ENCODE peak calls at places on chromosomes 13 and 19, in eight cellular contexts. One of them, this sample, is unnamed.

GRCh38 chr13:28743499-28744083 is 24.8 kb upstream of the SLC46A3 start:
- DNase-seq in WTC11: no peak
- DNase-seq in activated T-cell treated with anti-CD3 and anti-CD28 coated beads for 1 hour: no peak
- DNase-seq in NCI-H2029: no peak
- DNase-seq in AG09319: no peak
- DNase-seq in glutamatergic neuron: no peak
- DNase-seq in IMR-90: no peak
- DNase-seq in fibroblast of mammary gland: no peak
- DNase-seq in this sample: peak; percentile 52

GRCh38 chr19:57566396-57567256 is 7.0 kb upstream of the ZNF550 start:
- DNase-seq in fibroblast of mammary gland: peak; percentile 62
- DNase-seq in activated T-cell treated with anti-CD3 and anti-CD28 coated beads for 1 hour: no peak
- DNase-seq in IMR-90: peak; percentile 38
- DNase-seq in glutamatergic neuron: no peak
- DNase-seq in AG09319: no peak
- DNase-seq in WTC11: no peak
- DNase-seq in NCI-H2029: no peak
- DNase-seq in this sample: peak; percentile 44

GRCh38 chr13:100392709-100393630 is 195.6 kb downstream of the GGACT start:
- DNase-seq in IMR-90: peak; percentile 100
- DNase-seq in activated T-cell treated with anti-CD3 and anti-CD28 coated beads for 1 hour: peak; percentile 33
- DNase-seq in WTC11: no peak
- DNase-seq in glutamatergic neuron: no peak
- DNase-seq in NCI-H2029: no peak
- DNase-seq in fibroblast of mammary gland: peak; percentile 100
- DNase-seq in AG09319: peak; percentile 98
- DNase-seq in this sample: peak; percentile 85

GRCh38 chr13:76820759-76821158 is 65.4 kb downstream of the KCTD12 start:
- DNase-seq in activated T-cell treated with anti-CD3 and anti-CD28 coated beads for 1 hour: no peak
- DNase-seq in IMR-90: no peak
- DNase-seq in fibroblast of mammary gland: peak; percentile 71
- DNase-seq in WTC11: no peak
- DNase-seq in glutamatergic neuron: no peak
- DNase-seq in AG09319: peak; percentile 53
- DNase-seq in NCI-H2029: no peak
- DNase-seq in this sample: no peak

GRCh38 chr13:49419292-49419691 is 24.6 kb downstream of the CAB39L start:
- DNase-seq in NCI-H2029: no peak
- DNase-seq in WTC11: no peak
- DNase-seq in AG09319: no peak
- DNase-seq in activated T-cell treated with anti-CD3 and anti-CD28 coated beads for 1 hour: no peak
- DNase-seq in IMR-90: peak; percentile 52
- DNase-seq in fibroblast of mammary gland: peak; percentile 68
- DNase-seq in glutamatergic neuron: no peak
- DNase-seq in this sample: no peak

GRCh38 chr19:12794936-12795335 is 3.6 kb downstream of the JUNB start:
- DNase-seq in activated T-cell treated with anti-CD3 and anti-CD28 coated beads for 1 hour: no peak
- DNase-seq in fibroblast of mammary gland: no peak
- DNase-seq in AG09319: no peak
- DNase-seq in glutamatergic neuron: no peak
- DNase-seq in IMR-90: peak; percentile 29
- DNase-seq in WTC11: no peak
- DNase-seq in NCI-H2029: no peak
- DNase-seq in this sample: no peak

GRCh38 chr19:30673336-30673735 is 301.2 kb downstream of the ZNF536 start:
- DNase-seq in NCI-H2029: no peak
- DNase-seq in IMR-90: no peak
- DNase-seq in fibroblast of mammary gland: no peak
- DNase-seq in activated T-cell treated with anti-CD3 and anti-CD28 coated beads for 1 hour: no peak
- DNase-seq in WTC11: no peak
- DNase-seq in AG09319: no peak
- DNase-seq in glutamatergic neuron: no peak
- DNase-seq in this sample: peak; percentile 19

GRCh38 chr19:38993271-38993670 is 17.7 kb upstream of the FBXO17 start:
- DNase-seq in fibroblast of mammary gland: peak; percentile 71
- DNase-seq in AG09319: no peak
- DNase-seq in glutamatergic neuron: no peak
- DNase-seq in activated T-cell treated with anti-CD3 and anti-CD28 coated beads for 1 hour: no peak
- DNase-seq in NCI-H2029: no peak
- DNase-seq in IMR-90: peak; percentile 74
- DNase-seq in WTC11: no peak
- DNase-seq in this sample: no peak

GRCh38 chr13:40590112-40590862 is 76.2 kb downstream of the FOXO1 start:
- DNase-seq in fibroblast of mammary gland: peak; percentile 32
- DNase-seq in glutamatergic neuron: no peak
- DNase-seq in activated T-cell treated with anti-CD3 and anti-CD28 coated beads for 1 hour: no peak
- DNase-seq in IMR-90: no peak
- DNase-seq in NCI-H2029: no peak
- DNase-seq in AG09319: no peak
- DNase-seq in WTC11: no peak
- DNase-seq in this sample: no peak

GRCh38 chr19:19443283-19443682 is 37.8 kb downstream of the GATAD2A start:
- DNase-seq in IMR-90: no peak
- DNase-seq in NCI-H2029: no peak
- DNase-seq in activated T-cell treated with anti-CD3 and anti-CD28 coated beads for 1 hour: no peak
- DNase-seq in AG09319: no peak
- DNase-seq in fibroblast of mammary gland: no peak
- DNase-seq in glutamatergic neuron: no peak
- DNase-seq in WTC11: no peak
- DNase-seq in this sample: no peak

GRCh38 chr19:34943861-34944573 is 17.3 kb downstream of the ZNF30 start:
- DNase-seq in fibroblast of mammary gland: no peak
- DNase-seq in WTC11: no peak
- DNase-seq in NCI-H2029: no peak
- DNase-seq in activated T-cell treated with anti-CD3 and anti-CD28 coated beads for 1 hour: no peak
- DNase-seq in IMR-90: no peak
- DNase-seq in AG09319: no peak
- DNase-seq in glutamatergic neuron: no peak
- DNase-seq in this sample: no peak